ENCODE peak calls at places on chromosomes 1 and 21, in ten cellular contexts. N, Q, Y, K, X, T, E, O, L and F are unnamed samples.

GRCh38 chr1:42240964-42241755 is 76.6 kb upstream of the GUCA2A start:
- DNase-seq in N (no peak), Q (no peak), Y (no peak), K (no peak), X (no peak), T (no peak), E (no peak), O (peak), L (no peak), F (no peak)

GRCh38 chr1:10324627-10325026 is 74.2 kb upstream of the PGD start:
- DNase-seq in N (no peak), Q (no peak), Y (no peak), K (no peak), X (no peak), T (no peak), E (no peak), O (no peak), L (no peak), F (no peak)

GRCh38 chr1:37272626-37273025 is 201.8 kb upstream of the ZC3H12A start:
- DNase-seq in N (no peak), Q (no peak), Y (no peak), K (no peak), X (no peak), T (no peak), E (no peak), O (no peak), L (no peak), F (no peak)

GRCh38 chr1:182460550-182460951 is 10.6 kb downstream of the RGSL1 start:
- DNase-seq in N (no peak), Q (no peak), Y (no peak), K (no peak), X (no peak), T (no peak), E (no peak), O (no peak), L (no peak), F (no peak)

GRCh38 chr1:20366766-20367602 is 76.3 kb downstream of the VWA5B1 start:
- DNase-seq in N (no peak), Q (no peak), Y (peak), K (peak), X (no peak), T (no peak), E (peak), O (peak), L (no peak), F (no peak)

GRCh38 chr1:229159668-229160544 is 111.0 kb upstream of the RAB4A start:
- DNase-seq in N (no peak), Q (peak), Y (no peak), K (no peak), X (no peak), T (no peak), E (no peak), O (no peak), L (no peak), F (no peak)

GRCh38 chr21:36557316-36557715 is 77.4 kb upstream of the CLDN14 start:
- DNase-seq in N (no peak), Q (no peak), Y (no peak), K (no peak), X (no peak), T (no peak), E (no peak), O (no peak), L (no peak), F (no peak)

GRCh38 chr1:202251424-202252256 is 58.0 kb downstream of the LGR6 start:
- DNase-seq in N (peak), Q (no peak), Y (no peak), K (no peak), X (no peak), T (no peak), E (no peak), O (no peak), L (no peak), F (no peak)

GRCh38 chr1:71046891-71047634 is 553 bp downstream of the PTGER3 start:
- DNase-seq in N (peak), Q (no peak), Y (no peak), K (peak), X (peak), T (no peak), E (peak), O (peak), L (no peak), F (no peak)

GRCh38 chr1:210294991-210295773 is 33.5 kb upstream of the HHAT start:
- DNase-seq in N (peak), Q (peak), Y (no peak), K (peak), X (no peak), T (no peak), E (peak), O (no peak), L (no peak), F (no peak)

GRCh38 chr1:243294723-243295121 is 38.9 kb downstream of the SDCCAG8 start:
- DNase-seq in N (no peak), Q (no peak), Y (no peak), K (no peak), X (no peak), T (no peak), E (no peak), O (peak), L (no peak), F (no peak)

GRCh38 chr1:169383449-169383848 is 15.5 kb downstream of the BLZF1 start:
- DNase-seq in N (no peak), Q (no peak), Y (no peak), K (no peak), X (no peak), T (no peak), E (no peak), O (no peak), L (no peak), F (no peak)

GRCh38 chr1:205932776-205933175 is 10.5 kb downstream of the SLC26A9 start:
- DNase-seq in N (no peak), Q (no peak), Y (no peak), K (no peak), X (no peak), T (no peak), E (no peak), O (no peak), L (no peak), F (no peak)

GRCh38 chr1:205934788-205935187 is 8.5 kb downstream of the SLC26A9 start:
- DNase-seq in N (no peak), Q (peak), Y (no peak), K (no peak), X (peak), T (no peak), E (no peak), O (no peak), L (no peak), F (no peak)

GRCh38 chr1:205935869-205936268 is 7.4 kb downstream of the SLC26A9 start:
- DNase-seq in N (no peak), Q (no peak), Y (no peak), K (no peak), X (no peak), T (no peak), E (no peak), O (no peak), L (no peak), F (no peak)

GRCh38 chr1:205936316-205936715 is 6.9 kb downstream of the SLC26A9 start:
- DNase-seq in N (no peak), Q (no peak), Y (no peak), K (no peak), X (no peak), T (no peak), E (no peak), O (no peak), L (no peak), F (no peak)

GRCh38 chr1:205933672-205934618 is 9.3 kb downstream of the SLC26A9 start:
- DNase-seq in N (no peak), Q (peak), Y (no peak), K (no peak), X (no peak), T (no peak), E (no peak), O (peak), L (no peak), F (no peak)
- TF ChIP-seq CTCF in N (no peak), Q (no peak), Y (no peak), K (no peak), X (no peak), T (no peak), E (no peak), O (no peak), L (no peak), F (no peak)

DNA sequence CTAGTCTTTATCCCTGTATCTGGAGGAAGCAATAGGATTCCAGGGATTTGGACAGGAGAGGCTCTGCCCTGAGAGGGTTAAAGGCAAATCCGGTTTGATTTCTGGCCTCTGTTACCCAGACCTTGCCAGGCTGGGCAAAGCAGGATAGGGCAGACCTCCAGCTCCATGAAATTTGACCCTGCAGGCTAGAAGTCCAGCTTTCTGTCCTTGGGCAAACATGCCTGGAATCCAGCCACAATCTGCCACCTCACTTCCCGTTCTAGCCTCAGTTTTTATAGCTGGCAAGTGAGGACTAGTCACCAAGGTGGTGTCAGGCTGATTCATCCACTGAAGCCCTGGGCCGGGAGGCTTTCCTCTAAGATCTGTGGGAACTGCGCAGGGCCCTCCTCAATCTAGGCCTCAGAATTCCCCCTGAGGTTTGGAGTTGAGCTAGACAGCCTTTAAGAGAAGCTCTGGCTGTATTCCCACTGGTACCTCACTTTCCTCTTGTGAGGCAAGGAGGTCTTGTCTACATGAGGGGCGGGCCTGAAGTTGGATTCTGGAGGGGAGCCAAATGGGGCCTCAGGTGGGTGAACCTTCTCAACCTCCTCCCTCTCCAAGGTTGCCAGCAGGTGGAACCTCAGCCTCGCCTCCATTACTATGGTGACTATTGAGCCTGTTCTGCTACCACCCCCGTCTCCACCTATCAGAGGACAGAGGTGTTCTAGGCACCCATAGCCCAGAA is 7.0 kb upstream of the P3R3URF start:
- DNase-seq in N (peak), Q (peak), Y (no peak), K (peak), X (peak), T (no peak), E (peak), O (peak), L (peak), F (no peak)
- TF ChIP-seq POLR2AphosphoS5 in N (no peak), Q (peak), Y (no peak), K (no peak), X (peak), T (peak), E (peak), O (peak), L (peak), F (peak)

GRCh38 chr1:24155011-24155782 is 12.3 kb upstream of the IL22RA1 start:
- DNase-seq in N (no peak), Q (no peak), Y (peak), K (peak), X (peak), T (no peak), E (peak), O (no peak), L (no peak), F (no peak)
- TF ChIP-seq CTCF in N (no peak), Q (no peak), Y (peak), K (peak), X (no peak), T (no peak), E (no peak), O (peak), L (peak), F (no peak)

DNA sequence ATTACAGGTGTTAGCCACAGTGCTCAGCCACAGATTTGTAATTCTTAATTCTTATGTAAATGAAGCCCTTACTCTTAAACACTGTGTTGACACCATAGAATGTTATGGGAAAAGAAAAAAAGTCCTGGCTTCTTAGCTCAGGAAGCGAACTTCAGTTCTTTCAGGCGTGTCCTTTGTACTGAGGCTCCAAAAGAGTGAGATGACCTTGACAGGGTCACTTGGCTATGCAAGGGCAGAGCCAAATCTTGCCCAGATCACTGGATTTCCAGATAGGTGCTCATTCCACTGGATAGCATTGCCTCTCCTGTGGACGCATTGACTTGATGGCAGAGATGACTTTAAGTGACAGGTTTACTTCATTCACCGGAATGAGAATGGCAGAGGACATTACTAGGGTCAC is 4.8 kb downstream of the NFYC start:
- DNase-seq in N (no peak), Q (no peak), Y (no peak), K (peak), X (no peak), T (no peak), E (no peak), O (no peak), L (no peak), F (no peak)
- TF ChIP-seq POLR2AphosphoS5 in N (no peak), Q (no peak), Y (no peak), K (no peak), X (no peak), T (no peak), E (no peak), O (no peak), L (no peak), F (no peak)

GRCh38 chr1:54126271-54126815 is 26.5 kb downstream of the CDCP2 start:
- DNase-seq in N (no peak), Q (no peak), Y (no peak), K (no peak), X (no peak), T (no peak), E (no peak), O (no peak), L (no peak), F (no peak)

GRCh38 chr1:54124472-54124871 is 28.3 kb downstream of the CDCP2 start:
- DNase-seq in N (no peak), Q (no peak), Y (no peak), K (peak), X (peak), T (no peak), E (peak), O (no peak), L (no peak), F (no peak)

GRCh38 chr1:54127594-54127993 is 25.2 kb downstream of the CDCP2 start:
- DNase-seq in N (no peak), Q (no peak), Y (no peak), K (no peak), X (no peak), T (no peak), E (no peak), O (no peak), L (no peak), F (no peak)

GRCh38 chr1:54124906-54125305 is 27.9 kb downstream of the CDCP2 start:
- DNase-seq in N (no peak), Q (no peak), Y (no peak), K (no peak), X (no peak), T (no peak), E (no peak), O (no peak), L (no peak), F (no peak)

DNA sequence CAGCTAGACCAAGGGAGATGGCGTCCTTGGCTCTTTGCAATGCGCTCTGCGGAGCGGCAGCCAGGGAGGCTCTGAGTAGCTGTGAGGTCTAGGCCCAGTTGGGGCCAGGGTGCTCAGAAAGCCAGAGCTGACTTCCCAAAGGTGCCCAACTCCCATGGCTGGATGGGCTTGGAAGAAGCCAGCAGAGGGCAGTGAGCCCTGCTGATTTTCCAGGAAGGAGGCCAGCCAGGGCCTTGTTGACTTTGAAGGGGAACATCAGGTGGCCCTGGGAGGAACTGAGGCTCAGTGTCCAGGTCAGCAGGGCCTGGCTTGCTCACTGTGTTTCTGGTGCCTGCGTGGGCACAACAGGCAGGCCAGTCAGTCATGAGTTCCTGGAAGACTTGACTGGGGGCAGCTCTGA is 27.1 kb downstream of the CDCP2 start:
- DNase-seq in N (no peak), Q (no peak), Y (no peak), K (no peak), X (peak), T (no peak), E (peak), O (peak), L (no peak), F (no peak)
- TF ChIP-seq CTCF in N (no peak), Q (peak), Y (peak), K (peak), X (peak), T (peak), E (peak), O (peak), L (no peak), F (no peak)

GRCh38 chr1:156623946-156624813 is 5.0 kb downstream of the HAPLN2 start:
- DNase-seq in N (peak), Q (no peak), Y (peak), K (peak), X (peak), T (no peak), E (peak), O (peak), L (no peak), F (no peak)
- TF ChIP-seq POLR2AphosphoS5 in N (no peak), Q (no peak), Y (peak), K (no peak), X (no peak), T (no peak), E (no peak), O (no peak), L (no peak), F (no peak)

GRCh38 chr1:61659061-61659460 is 65.9 kb downstream of the TM2D1 start:
- DNase-seq in N (no peak), Q (no peak), Y (no peak), K (peak), X (no peak), T (no peak), E (no peak), O (peak), L (no peak), F (no peak)
- TF ChIP-seq CTCF in N (no peak), Q (no peak), Y (no peak), K (peak), X (no peak), T (no peak), E (no peak), O (peak), L (peak), F (no peak)